ENCODE peak calls at places on chromosomes 16 and 17, in six cellular contexts. C is Peyer's patch; Z is CD4-positive, alpha-beta memory T cell; W is GM23338; D is psoas muscle; V is fibroblast of lung. O is an unnamed sample.
A peak's percentile ranks its signal among the peaks of the same experiment; 100 is the strongest.

GRCh38 chr17:61464121-61464905 is 12.1 kb downstream of the TBX4 start:
- DNase-seq in Z (no peak), C (peak; percentile 37), D (no peak), V (no peak), W (peak; percentile 63), O (no peak)

GRCh38 chr16:70396209-70396904 is 42.5 kb downstream of the ST3GAL2 start:
- DNase-seq in V (peak; percentile 10), Z (no peak), C (peak; percentile 75), D (no peak), W (no peak), O (no peak)

GRCh38 chr16:4882261-4882632 is 35.0 kb downstream of the UBN1 start:
- DNase-seq in W (no peak), V (peak; percentile 56), C (no peak), D (no peak), Z (no peak), O (no peak)

GRCh38 chr17:20952183-20952582 is 90.6 kb downstream of the USP22 start:
- DNase-seq in Z (no peak), D (no peak), V (no peak), W (no peak), C (no peak), O (no peak)

GRCh38 chr16:84806890-84807258 is 12.9 kb upstream of the CRISPLD2 start:
- DNase-seq in W (no peak), V (no peak), D (no peak), C (no peak), Z (no peak), O (no peak)

GRCh38 chr17:59328534-59329095 is 2.8 kb upstream of the YPEL2 start:
- DNase-seq in V (no peak), C (no peak), D (no peak), Z (no peak), W (no peak), O (no peak)

GRCh38 chr17:15999974-16000827 is 577 bp downstream of the TTC19 start:
- DNase-seq in Z (peak; percentile 42), D (no peak), W (peak; percentile 73), C (no peak), V (peak; percentile 41), O (no peak)

GRCh38 chr16:68356249-68356918 is 45.6 kb downstream of the PRMT7 start:
- DNase-seq in W (no peak), Z (peak; percentile 82), D (no peak), V (no peak), C (peak; percentile 89), O (no peak)

GRCh38 chr17:60073063-60073462 is 5.7 kb downstream of the HEATR6 start:
- DNase-seq in C (no peak), V (no peak), Z (no peak), W (no peak), D (no peak), O (no peak)

GRCh38 chr16:57815987-57816745 is 13.9 kb upstream of the KIFC3 start:
- DNase-seq in D (peak; percentile 92), W (peak; percentile 79), Z (no peak), C (peak; percentile 89), V (peak; percentile 88), O (peak; percentile 95)

GRCh38 chr17:41917957-41918391 is 777 bp downstream of the ACLY start:
- DNase-seq in W (peak; percentile 52), Z (peak; percentile 38), C (peak; percentile 70), V (peak; percentile 37), D (peak; percentile 69), O (no peak)

GRCh38 chr16:66928702-66929388 is 3.5 kb upstream of the RRAD start:
- DNase-seq in Z (peak; percentile 19), D (peak; percentile 52), W (peak; percentile 88), C (no peak), V (peak; percentile 38), O (no peak)

GRCh38 chr17:19005442-19005773 is 844 bp upstream of the FAM83G start:
- DNase-seq in D (no peak), W (peak; percentile 29), Z (no peak), V (no peak), C (no peak), O (no peak)

GRCh38 chr17:75864448-75864871 is 9.3 kb upstream of the WBP2 start:
- DNase-seq in W (peak; percentile 74), V (peak; percentile 96), C (peak; percentile 87), D (peak; percentile 74), Z (peak; percentile 50), O (no peak)
- H3K27ac ChIP-seq in W (no peak overlapping the region), V (peak overlapping the region; percentile 50), C (peak overlapping the region; percentile 71), D (peak overlapping the region; percentile 41), Z (peak overlapping the region; percentile 60), O (no peak overlapping the region)

DNA sequence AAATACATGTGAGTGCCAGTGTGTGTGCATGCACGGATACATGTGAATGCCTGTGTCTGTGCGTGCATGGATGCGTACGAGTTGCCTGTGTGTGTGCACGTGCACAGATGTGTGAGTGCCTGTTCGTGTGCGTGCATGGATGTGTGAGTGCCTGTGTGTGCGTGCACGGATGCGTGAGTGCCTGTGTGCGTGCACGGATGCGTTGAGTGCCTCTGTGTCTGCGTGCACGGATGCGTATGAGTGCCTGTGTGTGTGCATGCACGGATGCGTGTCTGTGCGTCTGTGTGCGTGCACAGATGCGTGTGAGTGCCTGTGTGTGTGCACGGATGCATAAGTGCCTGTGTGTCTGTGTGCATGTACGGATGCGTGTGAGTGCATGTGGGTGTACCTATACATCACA is 39.5 kb downstream of the BAIAP2 start:
- DNase-seq in W (no peak), Z (no peak), C (no peak), D (no peak), V (no peak), O (no peak)
- H3K27me3 ChIP-seq in W (no peaks in the 10 kb centered on the region), Z (no peaks in the 10 kb centered on the region), C (no peaks in the 10 kb centered on the region), D (no peaks in the 10 kb centered on the region), V (no peaks in the 10 kb centered on the region), O (no peaks in the 10 kb centered on the region)

GRCh38 chr16:14490281-14490680 is 139.8 kb downstream of the PARN start:
- DNase-seq in W (no peak), D (no peak), V (no peak), Z (no peak), C (no peak), O (no peak)
- H3K27ac ChIP-seq in W (no peak overlapping the region), D (peak overlapping the region; percentile 92), V (no peak overlapping the region), Z (no peak overlapping the region), C (no peak overlapping the region), O (no peak overlapping the region)

GRCh38 chr17:48513097-48513496 is 17.7 kb downstream of the HOXB1 start:
- DNase-seq in D (no peak), C (no peak), V (no peak), W (no peak), Z (peak; percentile 10), O (no peak)
- H3K27me3 ChIP-seq in D (peaks cover 38% of the 10 kb centered on the region), C (no peaks in the 10 kb centered on the region), V (peaks cover 5% of the 10 kb centered on the region), W (peaks cover 24% of the 10 kb centered on the region), Z (no peaks in the 10 kb centered on the region), O (peaks cover 6% of the 10 kb centered on the region)